ENCODE peak calls at places on chromosomes 3 and 15, in five cellular contexts. One of them, this sample, is unnamed.

GRCh38 chr3:86951343-86951742 is 39.6 kb downstream of the VGLL3 start:
- DNase-seq in Daoy: no peak
- DNase-seq in Right ventricle myocardium superior: no peak
- DNase-seq in RPMI7951: peak
- DNase-seq in CD4-positive, alpha-beta memory T cell: no peak
- DNase-seq in this sample: no peak

GRCh38 chr3:189339996-189340395 is 168.2 kb downstream of the TPRG1 start:
- DNase-seq in Daoy: no peak
- DNase-seq in Right ventricle myocardium superior: no peak
- DNase-seq in RPMI7951: peak
- DNase-seq in CD4-positive, alpha-beta memory T cell: no peak
- DNase-seq in this sample: no peak

GRCh38 chr15:65583701-65584100 is 27.2 kb downstream of the INTS14 start:
- DNase-seq in Daoy: peak
- DNase-seq in Right ventricle myocardium superior: no peak
- DNase-seq in RPMI7951: peak
- DNase-seq in CD4-positive, alpha-beta memory T cell: peak
- DNase-seq in this sample: no peak

GRCh38 chr3:195119461-195120198 is 151.3 kb downstream of the XXYLT1 start:
- DNase-seq in Daoy: peak
- DNase-seq in Right ventricle myocardium superior: no peak
- DNase-seq in RPMI7951: peak
- DNase-seq in CD4-positive, alpha-beta memory T cell: no peak
- DNase-seq in this sample: peak

GRCh38 chr3:196518999-196519737 is 4.0 kb upstream of the SMCO1 start:
- DNase-seq in Daoy: peak
- DNase-seq in Right ventricle myocardium superior: peak
- DNase-seq in RPMI7951: peak
- DNase-seq in CD4-positive, alpha-beta memory T cell: peak
- DNase-seq in this sample: peak

GRCh38 chr15:25846377-25846776 is 16.8 kb downstream of the ATP10A start:
- DNase-seq in Daoy: no peak
- DNase-seq in Right ventricle myocardium superior: no peak
- DNase-seq in RPMI7951: no peak
- DNase-seq in CD4-positive, alpha-beta memory T cell: peak
- DNase-seq in this sample: peak

GRCh38 chr3:184568918-184569829 is 7.6 kb downstream of the EPHB3 start:
- DNase-seq in Daoy: peak
- DNase-seq in Right ventricle myocardium superior: peak
- DNase-seq in RPMI7951: peak
- DNase-seq in CD4-positive, alpha-beta memory T cell: no peak
- DNase-seq in this sample: peak

GRCh38 chr15:66894363-66894762 is 171.0 kb upstream of the SMAD3 start:
- DNase-seq in Daoy: no peak
- DNase-seq in Right ventricle myocardium superior: no peak
- DNase-seq in RPMI7951: no peak
- DNase-seq in CD4-positive, alpha-beta memory T cell: no peak
- DNase-seq in this sample: no peak

GRCh38 chr3:31252216-31253185 is 280.2 kb upstream of the STT3B start:
- DNase-seq in Daoy: no peak
- DNase-seq in Right ventricle myocardium superior: no peak
- DNase-seq in RPMI7951: no peak
- DNase-seq in CD4-positive, alpha-beta memory T cell: no peak
- DNase-seq in this sample: no peak

GRCh38 chr3:15283702-15284101 is 48.7 kb downstream of the SH3BP5 start:
- DNase-seq in Daoy: no peak
- DNase-seq in Right ventricle myocardium superior: no peak
- DNase-seq in RPMI7951: no peak
- DNase-seq in CD4-positive, alpha-beta memory T cell: peak
- DNase-seq in this sample: no peak

GRCh38 chr15:81752974-81753373 is 292.8 kb downstream of the MEX3B start:
- DNase-seq in Daoy: no peak
- DNase-seq in Right ventricle myocardium superior: no peak
- DNase-seq in RPMI7951: no peak
- DNase-seq in CD4-positive, alpha-beta memory T cell: no peak
- DNase-seq in this sample: no peak

GRCh38 chr15:88605507-88606436 is 15.4 kb upstream of the AEN start:
- DNase-seq in Daoy: peak
- DNase-seq in Right ventricle myocardium superior: peak
- DNase-seq in RPMI7951: peak
- DNase-seq in CD4-positive, alpha-beta memory T cell: peak
- DNase-seq in this sample: peak

GRCh38 chr3:13277860-13278531 is 142.1 kb downstream of the NUP210 start:
- DNase-seq in Daoy: peak
- DNase-seq in Right ventricle myocardium superior: peak
- DNase-seq in RPMI7951: peak
- DNase-seq in CD4-positive, alpha-beta memory T cell: no peak
- DNase-seq in this sample: peak

GRCh38 chr3:75906555-75907112 is 121.3 kb upstream of the ZNF717 start:
- DNase-seq in Daoy: peak
- DNase-seq in Right ventricle myocardium superior: no peak
- DNase-seq in RPMI7951: no peak
- DNase-seq in CD4-positive, alpha-beta memory T cell: no peak
- DNase-seq in this sample: peak

GRCh38 chr15:85730001-85730820 is 64.5 kb downstream of the KLHL25 start:
- DNase-seq in Daoy: peak
- DNase-seq in Right ventricle myocardium superior: no peak
- DNase-seq in RPMI7951: peak
- DNase-seq in CD4-positive, alpha-beta memory T cell: peak
- DNase-seq in this sample: peak

GRCh38 chr3:58804914-58805313 is 138.3 kb upstream of the FAM3D start:
- DNase-seq in Daoy: no peak
- DNase-seq in Right ventricle myocardium superior: no peak
- DNase-seq in RPMI7951: no peak
- DNase-seq in CD4-positive, alpha-beta memory T cell: no peak
- DNase-seq in this sample: no peak

GRCh38 chr3:31010491-31010890 is 116.0 kb upstream of the GADL1 start:
- DNase-seq in Daoy: no peak
- DNase-seq in Right ventricle myocardium superior: no peak
- DNase-seq in RPMI7951: peak
- DNase-seq in CD4-positive, alpha-beta memory T cell: no peak
- DNase-seq in this sample: no peak

GRCh38 chr3:31699309-31699953 is 166.7 kb downstream of the STT3B start:
- DNase-seq in Daoy: peak
- DNase-seq in Right ventricle myocardium superior: no peak
- DNase-seq in RPMI7951: peak
- DNase-seq in CD4-positive, alpha-beta memory T cell: no peak
- DNase-seq in this sample: no peak

GRCh38 chr3:143429628-143430514 is 310.3 kb downstream of the CHST2 start:
- DNase-seq in Daoy: peak
- DNase-seq in Right ventricle myocardium superior: no peak
- DNase-seq in RPMI7951: no peak
- DNase-seq in CD4-positive, alpha-beta memory T cell: no peak
- DNase-seq in this sample: peak

GRCh38 chr15:36449084-36449661 is 130.3 kb upstream of the CDIN1 start:
- DNase-seq in Daoy: peak
- DNase-seq in Right ventricle myocardium superior: no peak
- DNase-seq in RPMI7951: peak
- DNase-seq in CD4-positive, alpha-beta memory T cell: no peak
- DNase-seq in this sample: no peak

GRCh38 chr15:84798436-84798946 is 18.7 kb upstream of the ALPK3 start:
- DNase-seq in Daoy: no peak
- DNase-seq in Right ventricle myocardium superior: no peak
- DNase-seq in RPMI7951: no peak
- DNase-seq in CD4-positive, alpha-beta memory T cell: no peak
- DNase-seq in this sample: no peak

GRCh38 chr3:65083240-65083639 is 395.4 kb upstream of the ADAMTS9 start:
- DNase-seq in Daoy: no peak
- DNase-seq in Right ventricle myocardium superior: no peak
- DNase-seq in RPMI7951: no peak
- DNase-seq in CD4-positive, alpha-beta memory T cell: no peak
- DNase-seq in this sample: no peak

GRCh38 chr15:43901485-43901884 is 74.7 kb downstream of the WDR76 start:
- DNase-seq in Daoy: no peak
- DNase-seq in Right ventricle myocardium superior: no peak
- DNase-seq in RPMI7951: no peak
- DNase-seq in CD4-positive, alpha-beta memory T cell: no peak
- DNase-seq in this sample: no peak

GRCh38 chr3:8456118-8456811 is 45.4 kb upstream of the LMCD1 start:
- DNase-seq in Daoy: no peak
- DNase-seq in Right ventricle myocardium superior: no peak
- DNase-seq in RPMI7951: peak
- DNase-seq in CD4-positive, alpha-beta memory T cell: no peak
- DNase-seq in this sample: no peak

GRCh38 chr3:7697538-7697937 is 804.1 kb upstream of the LMCD1 start:
- DNase-seq in Daoy: no peak
- DNase-seq in Right ventricle myocardium superior: no peak
- DNase-seq in RPMI7951: no peak
- DNase-seq in CD4-positive, alpha-beta memory T cell: no peak
- DNase-seq in this sample: no peak

GRCh38 chr3:13282986-13283876 is 136.9 kb downstream of the NUP210 start:
- DNase-seq in Daoy: peak
- DNase-seq in Right ventricle myocardium superior: peak
- DNase-seq in RPMI7951: no peak
- DNase-seq in CD4-positive, alpha-beta memory T cell: no peak
- DNase-seq in this sample: peak